ENCODE peak calls at places on chromosomes 16 and 17, in nine cellular contexts. One of them, this sample, is unnamed.
A peak's percentile ranks its signal among the peaks of the same experiment; 100 is the strongest.

GRCh38 chr16:14011846-14012245 is 59.3 kb upstream of the MRTFB start:
- DNase-seq in PC-3: no peak
- DNase-seq in CD8-positive, alpha-beta memory T cell: no peak
- DNase-seq in cardiac muscle cell: no peak
- DNase-seq in heart right ventricle: no peak
- DNase-seq in CD4-positive, CD25-positive, alpha-beta regulatory T cell: no peak
- DNase-seq in MM.1S: no peak
- DNase-seq in A549: no peak
- DNase-seq in heart left ventricle: no peak
- DNase-seq in this sample: peak; percentile 56

GRCh38 chr16:56332464-56333079 is 92.8 kb downstream of the AMFR start:
- DNase-seq in PC-3: peak; percentile 69
- DNase-seq in CD8-positive, alpha-beta memory T cell: no peak
- DNase-seq in cardiac muscle cell: peak; percentile 67
- DNase-seq in heart right ventricle: peak; percentile 63
- DNase-seq in CD4-positive, CD25-positive, alpha-beta regulatory T cell: no peak
- DNase-seq in MM.1S: peak; percentile 39
- DNase-seq in A549: peak; percentile 79
- DNase-seq in heart left ventricle: peak; percentile 50
- DNase-seq in this sample: peak; percentile 70

GRCh38 chr16:13919683-13920509 is at the start of gene ERCC4:
- DNase-seq in PC-3: peak; percentile 98
- DNase-seq in CD8-positive, alpha-beta memory T cell: peak; percentile 99
- DNase-seq in cardiac muscle cell: peak; percentile 100
- DNase-seq in heart right ventricle: peak; percentile 100
- DNase-seq in CD4-positive, CD25-positive, alpha-beta regulatory T cell: peak; percentile 99
- DNase-seq in MM.1S: peak; percentile 99
- DNase-seq in A549: peak; percentile 93
- DNase-seq in heart left ventricle: peak; percentile 99
- DNase-seq in this sample: peak; percentile 100

GRCh38 chr16:58211245-58211644 is 13.3 kb upstream of the CSNK2A2 start:
- DNase-seq in PC-3: peak; percentile 30
- DNase-seq in CD8-positive, alpha-beta memory T cell: no peak
- DNase-seq in cardiac muscle cell: no peak
- DNase-seq in heart right ventricle: no peak
- DNase-seq in CD4-positive, CD25-positive, alpha-beta regulatory T cell: no peak
- DNase-seq in MM.1S: no peak
- DNase-seq in A549: no peak
- DNase-seq in heart left ventricle: no peak
- DNase-seq in this sample: no peak

GRCh38 chr17:32519769-32520701 is 33.2 kb downstream of the CDK5R1 start:
- DNase-seq in PC-3: no peak
- DNase-seq in CD8-positive, alpha-beta memory T cell: peak; percentile 27
- DNase-seq in cardiac muscle cell: peak; percentile 16
- DNase-seq in heart right ventricle: peak; percentile 18
- DNase-seq in CD4-positive, CD25-positive, alpha-beta regulatory T cell: no peak
- DNase-seq in MM.1S: no peak
- DNase-seq in A549: no peak
- DNase-seq in heart left ventricle: peak; percentile 39
- DNase-seq in this sample: no peak

GRCh38 chr16:81649561-81649960 is 129.5 kb upstream of the PLCG2 start:
- DNase-seq in PC-3: no peak
- DNase-seq in CD8-positive, alpha-beta memory T cell: no peak
- DNase-seq in cardiac muscle cell: no peak
- DNase-seq in heart right ventricle: no peak
- DNase-seq in CD4-positive, CD25-positive, alpha-beta regulatory T cell: no peak
- DNase-seq in MM.1S: no peak
- DNase-seq in A549: no peak
- DNase-seq in heart left ventricle: no peak
- DNase-seq in this sample: no peak

GRCh38 chr17:50952889-50953288 is 86.7 kb upstream of the TOB1 start:
- DNase-seq in PC-3: no peak
- DNase-seq in CD8-positive, alpha-beta memory T cell: no peak
- DNase-seq in cardiac muscle cell: no peak
- DNase-seq in heart right ventricle: no peak
- DNase-seq in CD4-positive, CD25-positive, alpha-beta regulatory T cell: no peak
- DNase-seq in MM.1S: no peak
- DNase-seq in A549: no peak
- DNase-seq in heart left ventricle: no peak
- DNase-seq in this sample: no peak

GRCh38 chr17:49926886-49927285 is 42.1 kb upstream of the DLX4 start:
- DNase-seq in PC-3: no peak
- DNase-seq in CD8-positive, alpha-beta memory T cell: no peak
- DNase-seq in cardiac muscle cell: peak; percentile 73
- DNase-seq in heart right ventricle: peak; percentile 75
- DNase-seq in CD4-positive, CD25-positive, alpha-beta regulatory T cell: no peak
- DNase-seq in MM.1S: no peak
- DNase-seq in A549: no peak
- DNase-seq in heart left ventricle: peak; percentile 62
- DNase-seq in this sample: peak; percentile 95

GRCh38 chr17:34598161-34598776 is 18.9 kb downstream of the TMEM132E start:
- DNase-seq in PC-3: no peak
- DNase-seq in CD8-positive, alpha-beta memory T cell: no peak
- DNase-seq in cardiac muscle cell: no peak
- DNase-seq in heart right ventricle: no peak
- DNase-seq in CD4-positive, CD25-positive, alpha-beta regulatory T cell: no peak
- DNase-seq in MM.1S: no peak
- DNase-seq in A549: no peak
- DNase-seq in heart left ventricle: no peak
- DNase-seq in this sample: no peak

GRCh38 chr16:5321925-5322324 is 224.3 kb upstream of the EEF2KMT start:
- DNase-seq in PC-3: no peak
- DNase-seq in CD8-positive, alpha-beta memory T cell: no peak
- DNase-seq in cardiac muscle cell: no peak
- DNase-seq in heart right ventricle: no peak
- DNase-seq in CD4-positive, CD25-positive, alpha-beta regulatory T cell: no peak
- DNase-seq in MM.1S: no peak
- DNase-seq in A549: no peak
- DNase-seq in heart left ventricle: no peak
- DNase-seq in this sample: no peak

DNA sequence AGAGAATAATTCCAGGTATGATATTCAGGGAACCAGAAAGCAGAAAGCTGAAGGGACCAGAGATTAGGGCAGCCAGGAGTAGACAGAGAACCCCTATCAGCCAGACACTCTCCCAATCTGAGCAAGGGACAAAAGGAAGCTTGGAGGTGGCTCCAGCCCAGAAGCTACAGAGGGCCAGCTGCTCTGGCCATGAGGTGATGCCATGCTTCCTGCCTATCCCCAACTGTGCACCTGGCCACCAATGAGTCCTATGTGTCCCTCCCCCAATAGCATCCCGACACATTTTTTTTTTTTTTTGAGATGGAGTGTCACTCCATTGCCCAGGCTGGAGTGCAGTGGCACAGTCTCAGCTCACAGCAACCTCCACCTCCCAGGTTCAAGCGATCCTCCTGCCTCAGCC is 30.0 kb downstream of the NSMCE1 start:
- DNase-seq in PC-3: no peak
- DNase-seq in CD8-positive, alpha-beta memory T cell: no peak
- DNase-seq in cardiac muscle cell: no peak
- DNase-seq in heart right ventricle: no peak
- DNase-seq in CD4-positive, CD25-positive, alpha-beta regulatory T cell: no peak
- DNase-seq in MM.1S: no peak
- DNase-seq in A549: no peak
- DNase-seq in heart left ventricle: no peak
- DNase-seq in this sample: peak; percentile 41
- H3K4me1 ChIP-seq in PC-3: peaks cover 31% of the 10 kb centered on the region
- H3K4me1 ChIP-seq in CD8-positive, alpha-beta memory T cell: peaks cover 79% of the 10 kb centered on the region
- H3K4me1 ChIP-seq in cardiac muscle cell: peaks cover 17% of the 10 kb centered on the region
- H3K4me1 ChIP-seq in heart right ventricle: peaks cover 45% of the 10 kb centered on the region
- H3K4me1 ChIP-seq in CD4-positive, CD25-positive, alpha-beta regulatory T cell: peaks cover 59% of the 10 kb centered on the region
- H3K4me1 ChIP-seq in MM.1S: peaks cover 3% of the 10 kb centered on the region
- H3K4me1 ChIP-seq in A549: peaks cover 22% of the 10 kb centered on the region
- H3K4me1 ChIP-seq in heart left ventricle: peaks cover 28% of the 10 kb centered on the region
- H3K4me1 ChIP-seq in this sample: peaks cover under 1% of the 10 kb centered on the region

DNA sequence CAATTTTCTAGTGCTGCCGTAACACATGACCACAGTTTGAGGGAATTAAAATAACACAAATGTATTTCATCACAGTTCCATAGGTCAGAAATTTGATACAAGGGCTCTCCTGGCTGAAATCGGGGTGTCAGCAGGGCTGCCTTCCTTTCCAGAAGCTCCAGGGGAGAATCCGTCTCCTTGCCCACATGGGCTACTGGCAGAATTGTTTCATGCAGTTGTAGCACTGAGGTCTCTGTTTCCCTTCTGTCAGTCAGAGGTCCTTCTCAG is 20.5 kb downstream of the EIF4A3 start:
- DNase-seq in PC-3: no peak
- DNase-seq in CD8-positive, alpha-beta memory T cell: no peak
- DNase-seq in cardiac muscle cell: no peak
- DNase-seq in heart right ventricle: no peak
- DNase-seq in CD4-positive, CD25-positive, alpha-beta regulatory T cell: no peak
- DNase-seq in MM.1S: no peak
- DNase-seq in A549: no peak
- DNase-seq in heart left ventricle: no peak
- DNase-seq in this sample: no peak
- H3K4me3 ChIP-seq in PC-3: no peak overlapping the region
- H3K4me3 ChIP-seq in CD8-positive, alpha-beta memory T cell: no peak overlapping the region
- H3K4me3 ChIP-seq in cardiac muscle cell: no peak overlapping the region
- H3K4me3 ChIP-seq in heart right ventricle: no peak overlapping the region
- H3K4me3 ChIP-seq in CD4-positive, CD25-positive, alpha-beta regulatory T cell: no peak overlapping the region
- H3K4me3 ChIP-seq in MM.1S: no peak overlapping the region
- H3K4me3 ChIP-seq in A549: no peak overlapping the region
- H3K4me3 ChIP-seq in heart left ventricle: no peak overlapping the region
- H3K4me3 ChIP-seq in this sample: no peak overlapping the region

DNA sequence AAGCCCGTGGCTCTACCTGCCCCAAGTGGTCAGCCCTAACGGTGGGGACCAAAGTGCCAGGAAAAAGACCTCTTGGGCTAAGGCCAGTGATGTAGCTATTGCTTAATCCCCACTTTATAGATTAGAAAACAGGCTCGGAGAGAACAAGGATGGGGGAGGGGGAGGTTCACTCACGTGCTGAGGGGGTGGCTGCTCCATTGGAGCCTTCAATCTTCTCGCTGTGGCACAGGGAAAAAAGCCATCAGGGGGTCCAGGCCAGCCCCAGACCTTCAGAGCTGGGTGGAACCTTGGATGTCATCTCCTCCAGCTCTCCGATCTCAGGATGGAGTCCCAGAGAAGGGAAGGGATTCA is 45.9 kb downstream of the SRCIN1 start:
- DNase-seq in PC-3: no peak
- DNase-seq in CD8-positive, alpha-beta memory T cell: no peak
- DNase-seq in cardiac muscle cell: peak; percentile 30
- DNase-seq in heart right ventricle: no peak
- DNase-seq in CD4-positive, CD25-positive, alpha-beta regulatory T cell: no peak
- DNase-seq in MM.1S: no peak
- DNase-seq in A549: no peak
- DNase-seq in heart left ventricle: no peak
- DNase-seq in this sample: no peak
- H3K4me1 ChIP-seq in PC-3: peaks cover 30% of the 10 kb centered on the region
- H3K4me1 ChIP-seq in CD8-positive, alpha-beta memory T cell: peaks cover 35% of the 10 kb centered on the region
- H3K4me1 ChIP-seq in cardiac muscle cell: peaks cover 24% of the 10 kb centered on the region
- H3K4me1 ChIP-seq in heart right ventricle: peaks cover 32% of the 10 kb centered on the region
- H3K4me1 ChIP-seq in CD4-positive, CD25-positive, alpha-beta regulatory T cell: peaks cover 38% of the 10 kb centered on the region
- H3K4me1 ChIP-seq in MM.1S: peaks cover 13% of the 10 kb centered on the region
- H3K4me1 ChIP-seq in A549: peaks cover 16% of the 10 kb centered on the region
- H3K4me1 ChIP-seq in heart left ventricle: peaks cover 8% of the 10 kb centered on the region
- H3K4me1 ChIP-seq in this sample: no peaks in the 10 kb centered on the region

GRCh38 chr17:9431620-9432019 is 144.0 kb downstream of the STX8 start:
- DNase-seq in PC-3: no peak
- DNase-seq in CD8-positive, alpha-beta memory T cell: no peak
- DNase-seq in cardiac muscle cell: no peak
- DNase-seq in heart right ventricle: no peak
- DNase-seq in CD4-positive, CD25-positive, alpha-beta regulatory T cell: no peak
- DNase-seq in MM.1S: no peak
- DNase-seq in A549: no peak
- DNase-seq in heart left ventricle: no peak
- DNase-seq in this sample: no peak
- H3K4me3 ChIP-seq in PC-3: no peak overlapping the region
- H3K4me3 ChIP-seq in CD8-positive, alpha-beta memory T cell: no peak overlapping the region
- H3K4me3 ChIP-seq in cardiac muscle cell: no peak overlapping the region
- H3K4me3 ChIP-seq in heart right ventricle: no peak overlapping the region
- H3K4me3 ChIP-seq in CD4-positive, CD25-positive, alpha-beta regulatory T cell: no peak overlapping the region
- H3K4me3 ChIP-seq in MM.1S: no peak overlapping the region
- H3K4me3 ChIP-seq in A549: no peak overlapping the region
- H3K4me3 ChIP-seq in heart left ventricle: no peak overlapping the region
- H3K4me3 ChIP-seq in this sample: no peak overlapping the region

GRCh38 chr17:59892849-59893616 is at the start of the genes RPS6KB1 and TUBD1:
- DNase-seq in PC-3: peak; percentile 100
- DNase-seq in CD8-positive, alpha-beta memory T cell: peak; percentile 93
- DNase-seq in cardiac muscle cell: peak; percentile 100
- DNase-seq in heart right ventricle: peak; percentile 94
- DNase-seq in CD4-positive, CD25-positive, alpha-beta regulatory T cell: peak; percentile 97
- DNase-seq in MM.1S: peak; percentile 99
- DNase-seq in A549: peak; percentile 99
- DNase-seq in heart left ventricle: peak; percentile 97
- DNase-seq in this sample: peak; percentile 98

GRCh38 chr17:59893617-59894100 is 738 bp downstream of the RPS6KB1 start:
- DNase-seq in PC-3: peak; percentile 39
- DNase-seq in CD8-positive, alpha-beta memory T cell: peak; percentile 10
- DNase-seq in cardiac muscle cell: peak; percentile 13
- DNase-seq in heart right ventricle: no peak
- DNase-seq in CD4-positive, CD25-positive, alpha-beta regulatory T cell: no peak
- DNase-seq in MM.1S: peak; percentile 54
- DNase-seq in A549: peak; percentile 48
- DNase-seq in heart left ventricle: no peak
- DNase-seq in this sample: no peak

GRCh38 chr17:59888145-59888750 is 4.5 kb downstream of the TUBD1 start:
- DNase-seq in PC-3: no peak
- DNase-seq in CD8-positive, alpha-beta memory T cell: no peak
- DNase-seq in cardiac muscle cell: no peak
- DNase-seq in heart right ventricle: no peak
- DNase-seq in CD4-positive, CD25-positive, alpha-beta regulatory T cell: no peak
- DNase-seq in MM.1S: no peak
- DNase-seq in A549: no peak
- DNase-seq in heart left ventricle: no peak
- DNase-seq in this sample: no peak

GRCh38 chr17:59890720-59891119 is 2.0 kb downstream of the TUBD1 start:
- DNase-seq in PC-3: peak; percentile 71
- DNase-seq in CD8-positive, alpha-beta memory T cell: no peak
- DNase-seq in cardiac muscle cell: no peak
- DNase-seq in heart right ventricle: no peak
- DNase-seq in CD4-positive, CD25-positive, alpha-beta regulatory T cell: no peak
- DNase-seq in MM.1S: no peak
- DNase-seq in A549: peak; percentile 48
- DNase-seq in heart left ventricle: no peak
- DNase-seq in this sample: no peak

DNA sequence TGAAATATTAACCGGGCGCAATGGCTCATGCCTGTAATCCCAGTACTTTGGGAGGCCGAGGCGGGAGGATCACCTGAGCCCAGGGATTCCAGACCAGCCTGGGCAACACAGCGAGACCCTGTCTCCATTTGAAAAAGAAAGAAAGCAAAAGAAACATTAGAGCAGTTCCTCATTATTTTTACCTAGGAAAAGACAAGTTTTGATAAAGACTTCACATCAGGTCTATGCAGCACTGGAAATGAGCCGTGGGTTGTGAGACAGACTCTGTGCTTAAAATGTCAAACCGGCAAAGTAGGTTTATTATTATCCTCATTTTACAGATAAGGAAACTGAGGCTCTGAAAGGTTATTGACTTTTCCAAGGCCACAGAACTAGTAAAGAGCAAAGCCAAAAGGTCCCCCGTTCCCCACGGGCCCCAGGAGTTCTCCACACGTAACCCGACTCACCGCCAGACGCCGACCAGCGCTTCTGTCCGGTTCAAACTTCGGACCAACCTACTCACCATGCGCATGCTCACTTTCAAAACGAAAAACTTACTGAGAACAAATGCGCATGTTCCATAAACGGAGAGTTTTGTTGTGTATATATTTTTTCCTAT is 393 bp downstream of the TUBD1 start:
- DNase-seq in PC-3: no peak
- DNase-seq in CD8-positive, alpha-beta memory T cell: no peak
- DNase-seq in cardiac muscle cell: no peak
- DNase-seq in heart right ventricle: no peak
- DNase-seq in CD4-positive, CD25-positive, alpha-beta regulatory T cell: no peak
- DNase-seq in MM.1S: no peak
- DNase-seq in A549: no peak
- DNase-seq in heart left ventricle: no peak
- DNase-seq in this sample: no peak
- H3K4me1 ChIP-seq in PC-3: peaks cover 31% of the 10 kb centered on the region
- H3K4me1 ChIP-seq in CD8-positive, alpha-beta memory T cell: peaks cover 24% of the 10 kb centered on the region
- H3K4me1 ChIP-seq in cardiac muscle cell: peaks cover 8% of the 10 kb centered on the region
- H3K4me1 ChIP-seq in heart right ventricle: peaks cover 15% of the 10 kb centered on the region
- H3K4me1 ChIP-seq in CD4-positive, CD25-positive, alpha-beta regulatory T cell: peaks cover 35% of the 10 kb centered on the region
- H3K4me1 ChIP-seq in MM.1S: peaks cover 8% of the 10 kb centered on the region
- H3K4me1 ChIP-seq in A549: peaks cover 32% of the 10 kb centered on the region
- H3K4me1 ChIP-seq in heart left ventricle: no peaks in the 10 kb centered on the region
- H3K4me1 ChIP-seq in this sample: peaks cover 3% of the 10 kb centered on the region

This sample was measured in aorta.